ENCODE peak calls at places on chromosomes 5 and 9, in ten cellular contexts. N is effector memory CD4-positive, alpha-beta T cell; Y is astrocyte; X is naive thymus-derived CD4-positive, alpha-beta T cell; R is ecto neural progenitor cell; T is AG08396; V is globus pallidus; B is transverse colon; L is foreskin keratinocyte; M is stimulated activated CD8-positive, alpha-beta memory T cell treated with anti-CD3 and anti-CD28 coated beads, Interleukin-15, amount 100 ng/mL, for 1 hour. O is an unnamed sample.

GRCh38 chr9:34490360-34490759 is 31.8 kb downstream of the DNAI1 start:
- DNase-seq in M (no peak), N (no peak), R (no peak), B (no peak), V (no peak), Y (no peak), X (no peak), T (no peak), L (no peak), O (no peak)

GRCh38 chr5:41641621-41642020 is 131.2 kb upstream of the PLCXD3 start:
- DNase-seq in Y (no peak), M (no peak), L (no peak), B (no peak), R (no peak), T (no peak), N (no peak), X (no peak), V (no peak), O (no peak)

GRCh38 chr5:133612021-133612860 is at the start of gene FSTL4:
- DNase-seq in Y (no peak), B (peak), T (no peak), R (peak), L (no peak), X (no peak), V (no peak), N (no peak), M (no peak), O (peak)

GRCh38 chr9:132857031-132857430 is 21.1 kb downstream of the AK8 start:
- DNase-seq in N (no peak), R (no peak), Y (peak), B (peak), M (no peak), L (no peak), T (peak), X (no peak), V (no peak), O (peak)

GRCh38 chr5:77145666-77146065 is 58.6 kb upstream of the ZBED3 start:
- DNase-seq in L (peak), X (no peak), B (no peak), Y (peak), T (peak), M (no peak), R (no peak), N (no peak), V (no peak), O (no peak)

GRCh38 chr5:23139338-23140171 is 286.4 kb upstream of the CDH12 start:
- DNase-seq in T (no peak), X (no peak), V (no peak), Y (no peak), R (no peak), L (peak), M (no peak), N (no peak), B (no peak), O (peak)

GRCh38 chr5:87121315-87122170 is 146.1 kb upstream of the RASA1 start:
- DNase-seq in T (peak), L (peak), R (no peak), X (peak), Y (peak), M (no peak), N (no peak), B (peak), V (peak), O (no peak)

GRCh38 chr5:142364251-142365145 is 39.7 kb upstream of the SPRY4 start:
- DNase-seq in X (no peak), L (peak), T (no peak), B (peak), R (no peak), V (no peak), N (no peak), M (no peak), Y (no peak), O (no peak)

GRCh38 chr9:136107155-136107952 is 11.3 kb downstream of the TMEM250 start:
- DNase-seq in X (peak), N (peak), R (no peak), Y (no peak), V (no peak), T (no peak), B (peak), L (no peak), M (peak), O (no peak)

GRCh38 chr9:83583151-83584014 is 39.6 kb upstream of the IDNK start:
- DNase-seq in R (peak), N (no peak), M (no peak), V (peak), B (peak), T (peak), X (peak), L (no peak), Y (peak), O (peak)

GRCh38 chr9:135890190-135890861 is 17.0 kb downstream of the CAMSAP1 start:
- DNase-seq in B (no peak), Y (no peak), X (no peak), M (no peak), L (no peak), T (no peak), R (no peak), V (no peak), N (no peak), O (no peak)

GRCh38 chr5:154176191-154176590 is 14.3 kb upstream of the GALNT10 start:
- DNase-seq in Y (peak), T (no peak), N (no peak), V (no peak), B (no peak), M (no peak), R (no peak), L (no peak), X (no peak), O (no peak)